ENCODE peak calls at places on chromosomes 5 and 9, in six cellular contexts. K is NCI-H2029; V is fibroblast of mammary gland; H is HTR-8/SVneo; W is effector CD4-positive, alpha-beta T cell; M is lower lobe of right lung. J is an unnamed sample.

GRCh38 chr5:62578540-62578939 is at the start of gene LRRC70:
- DNase-seq in W (no peak), H (no peak), V (peak; percentile 38), K (no peak), M (no peak), J (peak; percentile 33)

GRCh38 chr9:19379283-19379682 is 753 bp downstream of the RPS6 start:
- DNase-seq in M (no peak), V (no peak), K (no peak), H (no peak), W (no peak), J (no peak)

GRCh38 chr9:82810902-82811301 is 252.0 kb downstream of the RASEF start:
- DNase-seq in H (no peak), K (no peak), W (no peak), V (peak; percentile 2), M (no peak), J (no peak)

GRCh38 chr9:93679536-93680444 is 103.4 kb downstream of the PHF2 start:
- DNase-seq in K (no peak), M (peak; percentile 20), V (no peak), W (no peak), H (no peak), J (no peak)

GRCh38 chr5:151001436-151001835 is 19.0 kb upstream of the GPX3 start:
- DNase-seq in K (no peak), M (no peak), W (no peak), H (no peak), V (no peak), J (no peak)

GRCh38 chr5:10442581-10442980 is 902 bp downstream of the ROPN1L start:
- DNase-seq in W (no peak), K (no peak), H (peak; percentile 41), M (no peak), V (peak; percentile 59), J (no peak)

GRCh38 chr5:96219580-96220281 is 213.3 kb downstream of the PCSK1 start:
- DNase-seq in K (no peak), H (no peak), M (no peak), V (peak; percentile 86), W (no peak), J (no peak)

GRCh38 chr9:14779566-14780022 is 57.1 kb upstream of the CER1 start:
- DNase-seq in H (no peak), V (peak; percentile 75), K (no peak), M (no peak), W (no peak), J (no peak)

GRCh38 chr5:136639616-136640015 is 274.3 kb upstream of the TRPC7 start:
- DNase-seq in V (no peak), M (no peak), W (no peak), H (no peak), K (no peak), J (no peak)

GRCh38 chr5:10655041-10655685 is 91.3 kb downstream of the ANKRD33B start:
- DNase-seq in V (peak; percentile 28), W (no peak), K (no peak), M (no peak), H (no peak), J (no peak)

GRCh38 chr5:33684760-33685159 is 207.0 kb downstream of the ADAMTS12 start:
- DNase-seq in W (no peak), K (no peak), V (no peak), M (no peak), H (no peak), J (no peak)

GRCh38 chr5:166716856-166717492 is 1574.5 kb upstream of the WWC1 start:
- DNase-seq in V (no peak), W (no peak), K (no peak), H (no peak), M (no peak), J (no peak)

GRCh38 chr5:2149196-2149541 is 266.4 kb upstream of the IRX4 start:
- DNase-seq in H (peak; percentile 46), K (peak; percentile 23), W (no peak), M (no peak), V (peak; percentile 16), J (no peak)

GRCh38 chr5:17156463-17156862 is 61.0 kb upstream of the BASP1 start:
- DNase-seq in M (no peak), V (peak; percentile 64), K (no peak), H (no peak), W (no peak), J (no peak)

GRCh38 chr5:177071671-177072385 is 14.9 kb upstream of the FGFR4 start:
- DNase-seq in M (no peak), H (peak; percentile 82), V (peak; percentile 82), W (peak; percentile 63), K (peak; percentile 69), J (peak; percentile 70)

GRCh38 chr5:53008751-53009150 is 19.6 kb downstream of the ITGA2 start:
- DNase-seq in H (no peak), K (no peak), M (no peak), V (peak; percentile 80), W (no peak), J (no peak)

GRCh38 chr9:107486674-107487520 is 2.7 kb downstream of the KLF4 start:
- DNase-seq in M (peak; percentile 51), H (no peak), K (no peak), W (no peak), V (peak; percentile 12), J (no peak)

GRCh38 chr5:167816354-167816753 is 475.1 kb upstream of the WWC1 start:
- DNase-seq in H (no peak), W (no peak), M (no peak), V (no peak), K (no peak), J (peak; percentile 11)

GRCh38 chr9:129451089-129451656 is 169.7 kb downstream of the C9orf50 start:
- DNase-seq in M (no peak), H (no peak), K (no peak), W (no peak), V (no peak), J (peak; percentile 67)

GRCh38 chr9:116008278-116008677 is 145.3 kb upstream of the PAPPA start:
- DNase-seq in V (no peak), W (no peak), H (no peak), M (no peak), K (no peak), J (no peak)

GRCh38 chr9:103928452-103928851 is 165.7 kb upstream of the SMC2 start:
- DNase-seq in K (no peak), V (peak; percentile 1), W (no peak), M (no peak), H (no peak), J (no peak)

GRCh38 chr9:114677418-114677817 is 4.6 kb downstream of the TEX48 start:
- DNase-seq in M (no peak), V (peak; percentile 100), H (peak; percentile 91), K (peak; percentile 59), W (no peak), J (peak; percentile 95)

GRCh38 chr5:175700991-175701390 is 43.1 kb downstream of the HRH2 start:
- DNase-seq in M (no peak), V (no peak), K (no peak), H (no peak), W (no peak), J (no peak)

GRCh38 chr5:156628421-156628820 is 221.7 kb upstream of the PPP1R2B start:
- DNase-seq in K (no peak), W (no peak), M (no peak), V (no peak), H (no peak), J (no peak)

GRCh38 chr9:82332018-82332773 is 343.6 kb downstream of the SPATA31D1 start:
- DNase-seq in V (peak; percentile 76), M (no peak), K (no peak), W (no peak), H (peak; percentile 18), J (no peak)

GRCh38 chr5:9283021-9283420 is 262.9 kb downstream of the SEMA5A start:
- DNase-seq in H (no peak), K (no peak), V (peak; percentile 59), M (no peak), W (no peak), J (no peak)

GRCh38 chr9:126569036-126569435 is 44.7 kb upstream of the LMX1B start:
- DNase-seq in V (peak; percentile 28), K (no peak), M (no peak), H (peak; percentile 18), W (no peak), J (peak; percentile 42)

GRCh38 chr5:16897284-16897704 is 38.8 kb downstream of the MYO10 start:
- DNase-seq in W (no peak), K (peak; percentile 9), M (no peak), V (peak; percentile 44), H (peak; percentile 71), J (no peak)